ENCODE peak calls at places on chromosomes 6 and 20, in seven cellular contexts. One of them, this sample, is unnamed. For H3K27me3, the result is how much of the 10 kb centered on the place peaks cover.

GRCh38 chr20:59644371-59644939 is 40.1 kb downstream of the PHACTR3 start:
- DNase-seq in GM23338: no peak
- DNase-seq in mesenchymal stem cell: no peak
- DNase-seq in neural progenitor cell: no peak
- DNase-seq in heart left ventricle: no peak
- DNase-seq in BJ: no peak
- DNase-seq in IMR-90: no peak
- DNase-seq in this sample: no peak

GRCh38 chr20:44319880-44320422 is 8.9 kb upstream of the FITM2 start:
- DNase-seq in neural progenitor cell: no peak
- DNase-seq in GM23338: no peak
- DNase-seq in IMR-90: no peak
- DNase-seq in heart left ventricle: no peak
- DNase-seq in BJ: no peak
- DNase-seq in mesenchymal stem cell: peak
- DNase-seq in this sample: no peak

GRCh38 chr6:39053854-39054576 is 5.4 kb downstream of the GLP1R start:
- DNase-seq in BJ: no peak
- DNase-seq in IMR-90: no peak
- DNase-seq in heart left ventricle: no peak
- DNase-seq in mesenchymal stem cell: no peak
- DNase-seq in GM23338: no peak
- DNase-seq in neural progenitor cell: no peak
- DNase-seq in this sample: no peak

GRCh38 chr20:34940126-34940525 is 15.5 kb downstream of the GSS start:
- DNase-seq in IMR-90: peak
- DNase-seq in heart left ventricle: peak
- DNase-seq in mesenchymal stem cell: no peak
- DNase-seq in BJ: no peak
- DNase-seq in GM23338: no peak
- DNase-seq in neural progenitor cell: no peak
- DNase-seq in this sample: no peak

GRCh38 chr20:35806075-35806474 is 34.3 kb downstream of the PHF20 start:
- DNase-seq in IMR-90: no peak
- DNase-seq in GM23338: no peak
- DNase-seq in mesenchymal stem cell: no peak
- DNase-seq in heart left ventricle: no peak
- DNase-seq in neural progenitor cell: no peak
- DNase-seq in BJ: no peak
- DNase-seq in this sample: no peak

GRCh38 chr20:23103284-23104018 is 17.3 kb upstream of the CD93 start:
- DNase-seq in IMR-90: no peak
- DNase-seq in heart left ventricle: no peak
- DNase-seq in neural progenitor cell: no peak
- DNase-seq in BJ: no peak
- DNase-seq in GM23338: no peak
- DNase-seq in mesenchymal stem cell: no peak
- DNase-seq in this sample: no peak

GRCh38 chr6:122388945-122389344 is 10.5 kb upstream of the HSF2 start:
- DNase-seq in IMR-90: no peak
- DNase-seq in GM23338: no peak
- DNase-seq in heart left ventricle: no peak
- DNase-seq in neural progenitor cell: no peak
- DNase-seq in BJ: no peak
- DNase-seq in mesenchymal stem cell: no peak
- DNase-seq in this sample: no peak

GRCh38 chr6:108164815-108165706 is 761 bp upstream of the NR2E1 start:
- DNase-seq in neural progenitor cell: peak
- DNase-seq in IMR-90: no peak
- DNase-seq in mesenchymal stem cell: no peak
- DNase-seq in BJ: no peak
- DNase-seq in heart left ventricle: no peak
- DNase-seq in GM23338: peak
- DNase-seq in this sample: peak

GRCh38 chr6:90983462-90983861 is 396.6 kb upstream of the MAP3K7 start:
- DNase-seq in mesenchymal stem cell: no peak
- DNase-seq in heart left ventricle: no peak
- DNase-seq in neural progenitor cell: peak
- DNase-seq in BJ: no peak
- DNase-seq in IMR-90: no peak
- DNase-seq in GM23338: no peak
- DNase-seq in this sample: no peak

GRCh38 chr6:2529217-2529719 is 221.5 kb downstream of the MYLK4 start:
- DNase-seq in mesenchymal stem cell: no peak
- DNase-seq in heart left ventricle: no peak
- DNase-seq in BJ: no peak
- DNase-seq in neural progenitor cell: no peak
- DNase-seq in GM23338: no peak
- DNase-seq in IMR-90: no peak
- DNase-seq in this sample: no peak

GRCh38 chr20:8094845-8095244 is 37.2 kb upstream of the PLCB1 start:
- DNase-seq in neural progenitor cell: no peak
- DNase-seq in GM23338: no peak
- DNase-seq in heart left ventricle: no peak
- DNase-seq in BJ: peak
- DNase-seq in mesenchymal stem cell: no peak
- DNase-seq in IMR-90: peak
- DNase-seq in this sample: no peak

GRCh38 chr6:37630281-37630799 is 67.3 kb downstream of the MDGA1 start:
- DNase-seq in BJ: peak
- DNase-seq in mesenchymal stem cell: peak
- DNase-seq in GM23338: no peak
- DNase-seq in IMR-90: peak
- DNase-seq in heart left ventricle: no peak
- DNase-seq in neural progenitor cell: no peak
- DNase-seq in this sample: no peak

GRCh38 chr6:5562277-5562676 is 301.0 kb downstream of the FARS2 start:
- DNase-seq in BJ: no peak
- DNase-seq in heart left ventricle: no peak
- DNase-seq in IMR-90: no peak
- DNase-seq in GM23338: no peak
- DNase-seq in neural progenitor cell: no peak
- DNase-seq in mesenchymal stem cell: no peak
- DNase-seq in this sample: no peak

GRCh38 chr6:100447900-100448700 is 16.6 kb downstream of the SIM1 start:
- DNase-seq in mesenchymal stem cell: no peak
- DNase-seq in heart left ventricle: no peak
- DNase-seq in IMR-90: no peak
- DNase-seq in neural progenitor cell: no peak
- DNase-seq in GM23338: peak
- DNase-seq in BJ: no peak
- DNase-seq in this sample: peak

GRCh38 chr6:4319992-4320683 is 184.8 kb upstream of the ECI2 start:
- DNase-seq in neural progenitor cell: no peak
- DNase-seq in IMR-90: peak
- DNase-seq in heart left ventricle: no peak
- DNase-seq in BJ: no peak
- DNase-seq in mesenchymal stem cell: peak
- DNase-seq in GM23338: no peak
- DNase-seq in this sample: no peak

GRCh38 chr20:57079016-57080005 is 187.1 kb downstream of the BMP7 start:
- DNase-seq in IMR-90: no peak
- DNase-seq in GM23338: no peak
- DNase-seq in BJ: no peak
- DNase-seq in neural progenitor cell: no peak
- DNase-seq in mesenchymal stem cell: no peak
- DNase-seq in heart left ventricle: no peak
- DNase-seq in this sample: no peak

DNA sequence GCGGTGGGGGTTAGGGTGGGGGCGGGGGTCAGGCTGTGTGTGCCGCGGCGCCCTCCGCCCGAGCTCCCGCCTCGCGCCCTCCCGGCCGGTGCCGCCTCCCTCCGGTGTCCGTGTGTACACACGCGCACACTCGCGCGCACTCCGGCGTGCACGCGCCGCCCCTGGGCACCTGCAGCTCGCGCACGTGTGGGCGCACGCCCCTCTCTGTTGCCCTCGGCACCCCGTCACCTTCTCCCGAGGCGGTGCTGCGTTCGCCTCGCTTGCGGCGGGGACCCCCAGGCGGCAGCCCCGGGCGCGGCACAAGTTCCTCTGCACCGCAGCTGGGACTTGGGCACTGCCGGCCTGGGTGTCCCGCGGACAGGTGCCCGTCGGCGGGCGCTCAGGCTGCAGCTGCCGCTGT is 525 bp downstream of the MACROD2 start:
- DNase-seq in mesenchymal stem cell: no peak
- DNase-seq in IMR-90: no peak
- DNase-seq in neural progenitor cell: peak
- DNase-seq in BJ: no peak
- DNase-seq in GM23338: peak
- DNase-seq in heart left ventricle: peak
- DNase-seq in this sample: peak
- H3K4me3 ChIP-seq in mesenchymal stem cell: peak
- H3K4me3 ChIP-seq in IMR-90: peak
- H3K4me3 ChIP-seq in neural progenitor cell: peak
- H3K4me3 ChIP-seq in BJ: peak
- H3K4me3 ChIP-seq in GM23338: peak
- H3K4me3 ChIP-seq in heart left ventricle: peak
- H3K4me3 ChIP-seq in this sample: peak

GRCh38 chr20:61236677-61237076 is 15.4 kb upstream of the CDH4 start:
- DNase-seq in heart left ventricle: no peak
- DNase-seq in neural progenitor cell: no peak
- DNase-seq in GM23338: no peak
- DNase-seq in IMR-90: no peak
- DNase-seq in BJ: no peak
- DNase-seq in mesenchymal stem cell: no peak
- DNase-seq in this sample: peak
- H3K27me3 ChIP-seq in heart left ventricle: under half
- H3K27me3 ChIP-seq in neural progenitor cell: under half
- H3K27me3 ChIP-seq in GM23338: under half
- H3K27me3 ChIP-seq in IMR-90: under half
- H3K27me3 ChIP-seq in BJ: under half
- H3K27me3 ChIP-seq in mesenchymal stem cell: under half
- H3K27me3 ChIP-seq in this sample: under half

GRCh38 chr6:111012143-111012452 is 30.3 kb downstream of the RPF2 start:
- DNase-seq in BJ: no peak
- DNase-seq in IMR-90: no peak
- DNase-seq in neural progenitor cell: no peak
- DNase-seq in mesenchymal stem cell: no peak
- DNase-seq in heart left ventricle: no peak
- DNase-seq in GM23338: no peak
- DNase-seq in this sample: no peak

GRCh38 chr6:111013144-111013905 is 31.5 kb downstream of the RPF2 start:
- DNase-seq in heart left ventricle: no peak
- DNase-seq in BJ: no peak
- DNase-seq in neural progenitor cell: no peak
- DNase-seq in mesenchymal stem cell: no peak
- DNase-seq in GM23338: no peak
- DNase-seq in IMR-90: peak
- DNase-seq in this sample: no peak

GRCh38 chr6:111011360-111012142 is 29.7 kb downstream of the RPF2 start:
- DNase-seq in IMR-90: peak
- DNase-seq in mesenchymal stem cell: peak
- DNase-seq in neural progenitor cell: peak
- DNase-seq in GM23338: peak
- DNase-seq in BJ: peak
- DNase-seq in heart left ventricle: no peak
- DNase-seq in this sample: peak

DNA sequence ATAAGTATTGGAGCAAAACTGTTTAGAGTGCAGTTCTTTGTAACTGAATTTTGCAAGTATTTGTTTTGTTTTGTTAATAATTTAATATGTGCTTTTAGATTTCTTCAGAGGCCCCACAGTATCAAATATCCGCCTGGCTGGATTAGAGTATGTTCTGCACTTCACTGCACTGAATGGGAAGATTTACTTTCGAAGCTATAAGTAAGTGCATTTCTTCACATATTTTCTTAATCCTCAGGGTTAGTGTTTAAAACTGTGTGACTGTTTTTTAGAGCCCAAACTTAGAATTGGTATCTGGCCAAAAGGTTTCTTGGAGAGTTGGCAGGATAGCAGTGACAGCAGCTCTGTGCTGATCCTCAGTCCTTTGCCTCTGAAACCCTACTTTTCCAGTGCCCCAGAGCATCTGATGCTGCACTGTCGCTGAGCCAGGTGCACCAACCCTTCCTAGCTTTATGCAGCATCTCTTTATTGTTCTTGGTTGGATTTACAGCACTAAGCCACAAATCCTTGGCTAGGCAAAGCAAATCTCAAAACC is 33.9 kb downstream of the RPF2 start:
- DNase-seq in BJ: no peak
- DNase-seq in heart left ventricle: no peak
- DNase-seq in GM23338: no peak
- DNase-seq in IMR-90: no peak
- DNase-seq in neural progenitor cell: no peak
- DNase-seq in mesenchymal stem cell: no peak
- DNase-seq in this sample: no peak
- H3K4me3 ChIP-seq in BJ: no peak
- H3K4me3 ChIP-seq in heart left ventricle: no peak
- H3K4me3 ChIP-seq in GM23338: no peak
- H3K4me3 ChIP-seq in IMR-90: no peak
- H3K4me3 ChIP-seq in neural progenitor cell: no peak
- H3K4me3 ChIP-seq in mesenchymal stem cell: no peak
- H3K4me3 ChIP-seq in this sample: no peak

GRCh38 chr20:38728911-38729642 is 4.8 kb downstream of the SLC32A1 start:
- DNase-seq in mesenchymal stem cell: no peak
- DNase-seq in heart left ventricle: no peak
- DNase-seq in GM23338: peak
- DNase-seq in BJ: no peak
- DNase-seq in neural progenitor cell: peak
- DNase-seq in IMR-90: no peak
- DNase-seq in this sample: peak

GRCh38 chr20:38726849-38727601 is 2.7 kb downstream of the SLC32A1 start:
- DNase-seq in BJ: no peak
- DNase-seq in heart left ventricle: no peak
- DNase-seq in IMR-90: no peak
- DNase-seq in neural progenitor cell: peak
- DNase-seq in GM23338: peak
- DNase-seq in mesenchymal stem cell: no peak
- DNase-seq in this sample: peak

GRCh38 chr20:38728237-38728761 is 4.0 kb downstream of the SLC32A1 start:
- DNase-seq in mesenchymal stem cell: no peak
- DNase-seq in BJ: no peak
- DNase-seq in GM23338: peak
- DNase-seq in neural progenitor cell: peak
- DNase-seq in IMR-90: no peak
- DNase-seq in heart left ventricle: no peak
- DNase-seq in this sample: peak

GRCh38 chr20:38725959-38726848 is 1.9 kb downstream of the SLC32A1 start:
- DNase-seq in BJ: no peak
- DNase-seq in heart left ventricle: no peak
- DNase-seq in GM23338: peak
- DNase-seq in neural progenitor cell: peak
- DNase-seq in mesenchymal stem cell: peak
- DNase-seq in IMR-90: peak
- DNase-seq in this sample: peak

DNA sequence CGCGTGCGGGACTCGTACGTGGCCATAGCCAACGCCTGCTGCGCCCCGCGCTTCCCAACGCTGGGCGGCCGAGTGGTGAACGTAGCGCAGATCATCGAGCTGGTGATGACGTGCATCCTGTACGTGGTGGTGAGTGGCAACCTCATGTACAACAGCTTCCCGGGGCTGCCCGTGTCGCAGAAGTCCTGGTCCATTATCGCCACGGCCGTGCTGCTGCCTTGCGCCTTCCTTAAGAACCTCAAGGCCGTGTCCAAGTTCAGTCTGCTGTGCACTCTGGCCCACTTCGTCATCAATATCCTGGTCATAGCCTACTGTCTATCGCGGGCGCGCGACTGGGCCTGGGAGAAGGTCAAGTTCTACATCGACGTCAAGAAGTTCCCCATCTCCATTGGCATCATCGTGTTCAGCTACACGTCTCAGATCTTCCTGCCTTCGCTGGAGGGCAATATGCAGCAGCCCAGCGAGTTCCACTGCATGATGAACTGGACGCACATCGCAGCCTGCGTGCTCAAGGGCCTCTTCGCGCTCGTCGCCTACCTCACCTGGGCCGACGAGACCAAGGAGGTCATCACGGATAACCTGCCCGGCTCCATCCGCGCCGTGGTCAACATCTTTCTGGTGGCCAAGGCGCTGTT is 3.4 kb downstream of the SLC32A1 start:
- DNase-seq in heart left ventricle: no peak
- DNase-seq in BJ: no peak
- DNase-seq in IMR-90: no peak
- DNase-seq in neural progenitor cell: no peak
- DNase-seq in mesenchymal stem cell: no peak
- DNase-seq in GM23338: no peak
- DNase-seq in this sample: no peak
- H3K27me3 ChIP-seq in heart left ventricle: half or more
- H3K27me3 ChIP-seq in BJ: half or more
- H3K27me3 ChIP-seq in IMR-90: half or more
- H3K27me3 ChIP-seq in neural progenitor cell: half or more
- H3K27me3 ChIP-seq in mesenchymal stem cell: half or more
- H3K27me3 ChIP-seq in GM23338: half or more
- H3K27me3 ChIP-seq in this sample: half or more